ENCODE peak calls at places on chromosome 12, in seven cellular contexts. A is brain microvascular endothelial cell; Y is spleen; U is central memory CD4-positive, alpha-beta T cell; C is NCI-H345; G is heart left ventricle; N is RPMI8226. I is an unnamed sample.

GRCh38 chr12:65497645-65498044 is 219.2 kb downstream of the MSRB3 start:
- DNase-seq in U (no peak), A (no peak), C (no peak), G (no peak), Y (no peak), N (no peak), I (no peak)

GRCh38 chr12:63997198-63997597 is 152.7 kb downstream of the SRGAP1 start:
- DNase-seq in Y (no peak), N (no peak), G (no peak), U (no peak), A (no peak), C (no peak), I (no peak)

GRCh38 chr12:99453831-99454538 is 193.6 kb upstream of the GARIN6 start:
- DNase-seq in C (no peak), G (no peak), U (no peak), Y (no peak), N (no peak), A (peak), I (no peak)

GRCh38 chr12:3574986-3575385 is 84.0 kb downstream of the PRMT8 start:
- DNase-seq in Y (no peak), C (no peak), G (no peak), A (no peak), N (no peak), U (no peak), I (no peak)

GRCh38 chr12:88142610-88142991 is 494 bp downstream of the TMTC3 start:
- DNase-seq in U (no peak), G (peak), C (peak), N (peak), A (no peak), Y (peak), I (peak)

GRCh38 chr12:25938581-25938980 is 19.9 kb upstream of the RASSF8 start:
- DNase-seq in A (no peak), U (no peak), C (no peak), G (no peak), N (no peak), Y (no peak), I (no peak)

GRCh38 chr12:3313655-3314305 is 177.2 kb upstream of the PRMT8 start:
- DNase-seq in G (no peak), C (peak), Y (no peak), A (no peak), U (no peak), N (peak), I (no peak)

GRCh38 chr12:132308311-132309161 is 20.9 kb downstream of the GALNT9 start:
- DNase-seq in C (no peak), Y (peak), N (no peak), G (no peak), U (no peak), A (no peak), I (no peak)

GRCh38 chr12:9043766-9044165 is 54.4 kb downstream of the KLRG1 start:
- DNase-seq in U (no peak), C (no peak), A (no peak), G (no peak), N (no peak), Y (no peak), I (no peak)

GRCh38 chr12:124554429-124555029 is 12.9 kb downstream of the NCOR2 start:
- DNase-seq in A (no peak), C (no peak), G (peak), U (no peak), N (no peak), Y (peak), I (no peak)

GRCh38 chr12:113844495-113845175 is 121.5 kb downstream of the RBM19 start:
- DNase-seq in N (no peak), Y (no peak), A (peak), C (no peak), U (no peak), G (no peak), I (no peak)

GRCh38 chr12:7801460-7801859 is 12.3 kb downstream of the NANOG start:
- DNase-seq in A (no peak), N (no peak), U (no peak), G (no peak), C (no peak), Y (peak), I (no peak)

GRCh38 chr12:3743803-3744202 is 9.1 kb downstream of the CRACR2A start:
- DNase-seq in U (no peak), A (peak), N (no peak), Y (no peak), C (no peak), G (peak), I (no peak)

GRCh38 chr12:123237646-123238329 is 4.6 kb downstream of the MTRFR start:
- DNase-seq in N (peak), G (peak), U (peak), Y (peak), C (peak), A (peak), I (peak)

GRCh38 chr12:28622416-28622815 is 432.2 kb downstream of the CCDC91 start:
- DNase-seq in Y (no peak), A (peak), C (no peak), N (no peak), G (no peak), U (no peak), I (no peak)

GRCh38 chr12:48999371-49000131 is at the start of gene DDN:
- DNase-seq in G (peak), U (peak), C (no peak), N (peak), Y (peak), A (peak), I (no peak)

GRCh38 chr12:18747960-18748359 is 10.0 kb downstream of the CAPZA3 start:
- DNase-seq in U (no peak), A (peak), N (no peak), C (no peak), Y (no peak), G (no peak), I (no peak)

GRCh38 chr12:2412305-2412643 is 359.5 kb downstream of the CACNA1C start:
- DNase-seq in Y (no peak), G (no peak), C (no peak), N (no peak), U (no peak), A (no peak), I (no peak)

GRCh38 chr12:72133497-72134055 is 138.6 kb upstream of the TRHDE start:
- DNase-seq in Y (no peak), U (no peak), C (no peak), N (no peak), A (no peak), G (no peak), I (no peak)

GRCh38 chr12:80513211-80513610 is 69.2 kb downstream of the PTPRQ start:
- DNase-seq in N (no peak), U (no peak), Y (peak), C (no peak), G (no peak), A (no peak), I (peak)

GRCh38 chr12:7588703-7589329 is 76.9 kb downstream of the APOBEC1 start:
- DNase-seq in A (peak), N (peak), G (no peak), U (peak), C (no peak), Y (no peak), I (no peak)

GRCh38 chr12:72017054-72017651 is 78.5 kb downstream of the TPH2 start:
- DNase-seq in Y (peak), A (peak), C (peak), U (peak), N (peak), G (peak), I (peak)

GRCh38 chr12:643478-644292 is 19.6 kb downstream of the NINJ2 start:
- DNase-seq in G (peak), A (no peak), U (no peak), N (no peak), Y (peak), C (no peak), I (no peak)

I was measured in ascending aorta.